ENCODE peak calls at places on chromosome 1, in seven cellular contexts. G, C, B, V, E, F and M are unnamed samples.

GRCh38 chr1:110197905-110198629 is 12.0 kb upstream of the KCNC4 start:
- DNase-seq in C (no peak), G (no peak), E (no peak), F (no peak), V (no peak), B (no peak), M (no peak)

GRCh38 chr1:81549588-81550127 is 251.1 kb upstream of the ADGRL2 start:
- DNase-seq in V (no peak), C (peak; percentile 18), G (peak; percentile 35), F (no peak), E (peak; percentile 8), B (no peak), M (peak; percentile 66)

GRCh38 chr1:152448095-152448494 is 34.0 kb upstream of the CRNN start:
- DNase-seq in E (no peak), F (no peak), G (no peak), V (no peak), C (no peak), B (no peak), M (no peak)

GRCh38 chr1:201284636-201285035 is 1.3 kb downstream of the PKP1 start:
- DNase-seq in B (no peak), E (no peak), C (no peak), V (no peak), F (no peak), G (no peak), M (no peak)

GRCh38 chr1:101131239-101131924 is 105.4 kb upstream of the S1PR1 start:
- DNase-seq in B (no peak), V (no peak), E (no peak), F (no peak), C (peak; percentile 11), G (no peak), M (no peak)

GRCh38 chr1:172452536-172453159 is 8.8 kb upstream of the PIGC start:
- DNase-seq in E (peak; percentile 57), F (no peak), V (no peak), C (no peak), G (no peak), B (no peak), M (no peak)

GRCh38 chr1:67716800-67717199 is 31.8 kb downstream of the GADD45A start:
- DNase-seq in G (no peak), V (no peak), C (no peak), F (no peak), E (no peak), B (no peak), M (peak; percentile 71)

GRCh38 chr1:116411784-116412479 is 38.9 kb downstream of the ATP1A1 start:
- DNase-seq in F (no peak), E (peak; percentile 97), V (no peak), G (no peak), B (no peak), C (no peak), M (no peak)

GRCh38 chr1:14668448-14669029 is 70.1 kb downstream of the KAZN start:
- DNase-seq in V (no peak), C (no peak), G (no peak), B (no peak), E (no peak), F (no peak), M (no peak)

GRCh38 chr1:244496186-244496585 is 35.1 kb downstream of the CATSPERE start:
- DNase-seq in E (no peak), C (no peak), G (no peak), B (no peak), V (no peak), F (peak; percentile 23), M (no peak)

GRCh38 chr1:174815036-174815435 is 184.7 kb upstream of the CACYBP start:
- DNase-seq in E (peak; percentile 35), G (peak; percentile 21), B (peak; percentile 89), V (no peak), C (no peak), F (no peak), M (no peak)

DNA sequence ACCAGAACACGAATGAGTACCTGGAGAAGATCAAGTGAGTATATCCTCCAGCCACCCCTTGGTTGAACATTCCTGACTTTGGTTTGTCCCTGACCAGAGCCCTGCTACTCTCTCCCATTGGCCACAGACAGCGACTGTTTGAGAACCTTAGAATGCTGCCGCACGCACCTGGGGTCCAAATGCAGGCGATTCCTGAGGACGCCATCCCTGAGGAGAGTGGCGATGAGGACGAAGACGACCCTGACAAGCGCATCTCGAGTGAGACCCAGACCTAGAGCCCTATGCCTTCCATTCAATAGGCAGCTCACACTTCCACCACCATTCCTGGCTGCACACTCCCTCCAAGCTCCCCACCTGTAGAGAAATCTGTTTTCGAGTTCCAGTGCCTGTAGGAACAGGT is 4.5 kb downstream of the MARCKSL1 start:
- DNase-seq in B (no peak), G (no peak), C (no peak), F (no peak), E (no peak), V (no peak), M (no peak)
- TF ChIP-seq JUND in B (no peak), G (no peak), C (no peak), F (no peak), E (no peak), V (no peak), M (no peak)

GRCh38 chr1:193767891-193768290 is 581.5 kb upstream of the B3GALT2 start:
- DNase-seq in E (no peak), B (no peak), F (no peak), C (no peak), V (no peak), G (no peak), M (no peak)

GRCh38 chr1:193762276-193762675 is 575.9 kb upstream of the B3GALT2 start:
- DNase-seq in V (no peak), B (no peak), C (no peak), F (no peak), G (no peak), E (no peak), M (no peak)

GRCh38 chr1:193766329-193766728 is 579.9 kb upstream of the B3GALT2 start:
- DNase-seq in E (no peak), B (no peak), G (no peak), C (no peak), F (peak; percentile 3), V (no peak), M (no peak)

GRCh38 chr1:193763313-193763712 is 576.9 kb upstream of the B3GALT2 start:
- DNase-seq in G (no peak), E (no peak), B (no peak), C (no peak), F (no peak), V (no peak), M (no peak)
- TF ChIP-seq JUND in G (no peak), E (no peak), B (no peak), C (peak; percentile 69), F (no peak), V (no peak), M (no peak)

GRCh38 chr1:199574949-199575348 is 452.6 kb upstream of the NR5A2 start:
- DNase-seq in G (no peak), B (no peak), F (no peak), E (no peak), C (no peak), V (no peak), M (peak; percentile 13)

DNA sequence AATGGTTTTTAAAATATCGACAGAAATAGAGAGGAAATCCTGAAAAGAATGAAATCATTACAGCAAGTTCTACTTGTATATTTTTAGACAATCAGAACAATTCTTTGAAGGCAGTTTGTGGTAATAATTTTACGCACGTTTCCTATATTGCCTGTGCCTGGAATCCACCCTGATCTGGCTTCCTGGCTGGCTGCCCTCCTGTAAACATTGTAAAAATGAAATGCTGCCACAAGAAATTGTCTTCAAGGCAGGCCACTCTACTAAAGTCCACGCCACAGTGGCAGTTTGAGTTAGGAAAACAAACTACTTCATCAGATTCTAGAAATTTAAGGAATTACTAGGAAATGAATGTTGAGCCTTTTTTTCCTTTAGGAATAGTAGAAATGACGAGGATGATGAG is 454.5 kb upstream of the NR5A2 start:
- DNase-seq in G (no peak), B (no peak), F (no peak), E (no peak), V (no peak), C (no peak), M (no peak)
- TF ChIP-seq JUND in G (no peak), B (no peak), F (no peak), E (no peak), V (no peak), C (no peak), M (no peak)

GRCh38 chr1:160451119-160451858 is 50.9 kb downstream of the VANGL2 start:
- DNase-seq in B (no peak), C (no peak), G (peak; percentile 44), E (no peak), V (no peak), F (no peak), M (no peak)
- TF ChIP-seq JUND in B (no peak), C (no peak), G (no peak), E (no peak), V (no peak), F (no peak), M (no peak)